ENCODE peak calls at places on chromosomes 2 and 18, in six cellular contexts. R is fibroblast of lung, J is iPS-NIHi11, I is KBM-7, A is fibroblast of mammary gland, S is NCI-H345. T is an unnamed sample.

GRCh38 chr2:1814616-1815015 is 70.3 kb upstream of the PXDN start:
- DNase-seq in R (no peak), J (no peak), I (no peak), A (no peak), S (no peak), T (no peak)

GRCh38 chr18:13615432-13615861 is 110.9 kb downstream of the FAM210A start:
- DNase-seq in R (peak; percentile 18), J (no peak), I (no peak), A (no peak), S (no peak), T (no peak)

GRCh38 chr2:78979380-78980238 is 45.9 kb upstream of the REG3G start:
- DNase-seq in R (no peak), J (peak; percentile 57), I (peak; percentile 66), A (peak; percentile 22), S (peak; percentile 50), T (no peak)

GRCh38 chr2:205686231-205687017 is 4.1 kb downstream of the NRP2 start:
- DNase-seq in R (no peak), J (no peak), I (peak; percentile 16), A (no peak), S (no peak), T (peak; percentile 52)

GRCh38 chr2:190533175-190533967 is 1.2 kb downstream of the NEMP2 start:
- DNase-seq in R (peak; percentile 36), J (no peak), I (peak; percentile 36), A (peak; percentile 20), S (no peak), T (no peak)

GRCh38 chr2:397561-398325 is 109.9 kb upstream of the ALKAL2 start:
- DNase-seq in R (no peak), J (no peak), I (no peak), A (no peak), S (no peak), T (no peak)

GRCh38 chr2:240482141-240482540 is 46.7 kb downstream of the GPC1 start:
- DNase-seq in R (no peak), J (peak; percentile 3), I (no peak), A (no peak), S (no peak), T (no peak)

GRCh38 chr18:519019-519879 is 18.7 kb upstream of the COLEC12 start:
- DNase-seq in R (peak; percentile 73), J (no peak), I (peak; percentile 61), A (peak; percentile 72), S (no peak), T (no peak)

GRCh38 chr2:159129301-159129700 is 157.2 kb downstream of the WDSUB1 start:
- DNase-seq in R (no peak), J (no peak), I (peak; percentile 36), A (no peak), S (no peak), T (no peak)

GRCh38 chr2:228658998-228659397 is 477.5 kb upstream of the SPHKAP start:
- DNase-seq in R (peak; percentile 82), J (no peak), I (no peak), A (peak; percentile 85), S (no peak), T (peak; percentile 10)

GRCh38 chr2:38528008-38528442 is 74.7 kb downstream of the HNRNPLL start:
- DNase-seq in R (peak; percentile 74), J (peak; percentile 83), I (peak; percentile 55), A (peak; percentile 81), S (peak; percentile 68), T (peak; percentile 75)

GRCh38 chr2:40033781-40034180 is 254.7 kb upstream of the THUMPD2 start:
- DNase-seq in R (peak; percentile 24), J (no peak), I (no peak), A (peak; percentile 48), S (no peak), T (no peak)

GRCh38 chr2:71558300-71559051 is 105.1 kb downstream of the DYSF start:
- DNase-seq in R (peak; percentile 20), J (no peak), I (no peak), A (no peak), S (no peak), T (no peak)